ENCODE peak calls at places on chromosomes 16 and 17, in four cellular contexts. One of them, this sample, is unnamed.

GRCh38 chr17:11935734-11936406 is 61.4 kb downstream of the ZNF18 start:
- DNase-seq in keratinocyte: peak
- DNase-seq in tibial artery: no peak
- DNase-seq in CD4-positive, alpha-beta T cell: no peak
- DNase-seq in this sample: no peak

GRCh38 chr16:4865231-4865860 is 18.1 kb downstream of the UBN1 start:
- DNase-seq in tibial artery: no peak
- DNase-seq in keratinocyte: no peak
- DNase-seq in CD4-positive, alpha-beta T cell: no peak
- DNase-seq in this sample: no peak

GRCh38 chr17:17740627-17741237 is 59.5 kb downstream of the RAI1 start:
- DNase-seq in keratinocyte: no peak
- DNase-seq in CD4-positive, alpha-beta T cell: peak
- DNase-seq in tibial artery: no peak
- DNase-seq in this sample: no peak

GRCh38 chr16:70529051-70529777 is 5.6 kb downstream of the SF3B3 start:
- DNase-seq in tibial artery: no peak
- DNase-seq in CD4-positive, alpha-beta T cell: no peak
- DNase-seq in keratinocyte: no peak
- DNase-seq in this sample: no peak

GRCh38 chr16:1137604-1138003 is 15.3 kb upstream of the CACNA1H start:
- DNase-seq in keratinocyte: no peak
- DNase-seq in tibial artery: no peak
- DNase-seq in CD4-positive, alpha-beta T cell: no peak
- DNase-seq in this sample: no peak

GRCh38 chr17:74481621-74482020 is 15.2 kb downstream of the CD300A start:
- DNase-seq in keratinocyte: no peak
- DNase-seq in tibial artery: no peak
- DNase-seq in CD4-positive, alpha-beta T cell: no peak
- DNase-seq in this sample: no peak

GRCh38 chr17:65797809-65798208 is 236.4 kb upstream of the AXIN2 start:
- DNase-seq in keratinocyte: no peak
- DNase-seq in tibial artery: no peak
- DNase-seq in CD4-positive, alpha-beta T cell: no peak
- DNase-seq in this sample: no peak

GRCh38 chr17:1762906-1763829 is 1.3 kb downstream of the SERPINF1 start:
- DNase-seq in keratinocyte: no peak
- DNase-seq in CD4-positive, alpha-beta T cell: no peak
- DNase-seq in tibial artery: peak
- DNase-seq in this sample: no peak

GRCh38 chr16:4415538-4416199 is 727 bp downstream of the CORO7 start:
- DNase-seq in keratinocyte: no peak
- DNase-seq in tibial artery: peak
- DNase-seq in CD4-positive, alpha-beta T cell: peak
- DNase-seq in this sample: no peak

GRCh38 chr16:2026461-2027023 is at the start of gene NHERF2:
- DNase-seq in CD4-positive, alpha-beta T cell: peak
- DNase-seq in tibial artery: no peak
- DNase-seq in keratinocyte: no peak
- DNase-seq in this sample: no peak

GRCh38 chr16:66228791-66229190 is 137.7 kb upstream of the CDH5 start:
- DNase-seq in keratinocyte: no peak
- DNase-seq in tibial artery: peak
- DNase-seq in CD4-positive, alpha-beta T cell: no peak
- DNase-seq in this sample: no peak

GRCh38 chr16:72937916-72938315 is 110.0 kb downstream of the ZFHX3 start:
- DNase-seq in CD4-positive, alpha-beta T cell: no peak
- DNase-seq in tibial artery: no peak
- DNase-seq in keratinocyte: no peak
- DNase-seq in this sample: no peak

GRCh38 chr16:11639008-11639562 is 29.2 kb upstream of the SNN start:
- DNase-seq in tibial artery: no peak
- DNase-seq in CD4-positive, alpha-beta T cell: no peak
- DNase-seq in keratinocyte: no peak
- DNase-seq in this sample: no peak
- H3K27ac ChIP-seq in tibial artery: peak
- H3K27ac ChIP-seq in CD4-positive, alpha-beta T cell: no peak
- H3K27ac ChIP-seq in keratinocyte: no peak
- H3K27ac ChIP-seq in this sample: peak

DNA sequence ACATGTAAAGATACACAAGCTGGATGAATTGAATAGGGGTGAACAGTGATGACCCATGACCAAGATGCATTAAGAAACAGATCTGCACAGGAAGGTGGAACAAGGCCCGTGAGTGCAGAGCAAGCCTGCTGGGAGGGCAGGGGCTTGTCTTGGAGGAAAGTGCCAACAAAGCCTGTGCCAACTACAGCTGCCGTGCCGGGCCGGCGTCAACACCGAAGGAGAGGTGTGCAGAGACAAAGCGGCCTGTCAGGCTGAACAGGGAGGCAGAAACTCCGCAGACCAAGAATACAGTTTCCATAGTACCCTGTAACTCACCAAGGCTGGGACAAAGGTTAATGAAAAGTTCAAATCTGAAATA is 46.7 kb downstream of the ANKRD11 start:
- DNase-seq in tibial artery: no peak
- DNase-seq in keratinocyte: no peak
- DNase-seq in CD4-positive, alpha-beta T cell: no peak
- DNase-seq in this sample: no peak
- H3K27ac ChIP-seq in tibial artery: no peak
- H3K27ac ChIP-seq in keratinocyte: peak
- H3K27ac ChIP-seq in CD4-positive, alpha-beta T cell: no peak
- H3K27ac ChIP-seq in this sample: peak

DNA sequence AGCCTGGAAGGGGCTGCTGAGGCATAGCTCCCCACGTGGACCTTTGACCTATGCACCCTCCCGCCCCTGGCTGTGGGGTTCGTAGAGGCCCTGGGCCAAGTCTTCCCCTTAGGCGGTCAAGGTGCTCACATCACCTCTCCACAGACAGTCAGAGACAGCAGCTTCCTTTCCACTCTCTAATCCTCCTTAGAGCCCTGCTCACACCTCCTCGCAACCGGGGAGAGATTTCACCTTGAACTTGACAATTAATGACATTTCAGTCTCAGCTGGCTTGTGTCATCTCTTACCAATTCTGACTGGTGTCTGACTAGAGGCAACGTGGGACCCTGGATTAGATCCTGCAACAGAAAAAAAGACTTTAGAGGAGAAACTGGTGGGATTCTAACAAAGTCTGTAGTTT is 115.2 kb downstream of the MGAT5B start:
- DNase-seq in keratinocyte: no peak
- DNase-seq in tibial artery: no peak
- DNase-seq in CD4-positive, alpha-beta T cell: no peak
- DNase-seq in this sample: no peak
- H3K27ac ChIP-seq in keratinocyte: no peak
- H3K27ac ChIP-seq in tibial artery: no peak
- H3K27ac ChIP-seq in CD4-positive, alpha-beta T cell: no peak
- H3K27ac ChIP-seq in this sample: no peak

DNA sequence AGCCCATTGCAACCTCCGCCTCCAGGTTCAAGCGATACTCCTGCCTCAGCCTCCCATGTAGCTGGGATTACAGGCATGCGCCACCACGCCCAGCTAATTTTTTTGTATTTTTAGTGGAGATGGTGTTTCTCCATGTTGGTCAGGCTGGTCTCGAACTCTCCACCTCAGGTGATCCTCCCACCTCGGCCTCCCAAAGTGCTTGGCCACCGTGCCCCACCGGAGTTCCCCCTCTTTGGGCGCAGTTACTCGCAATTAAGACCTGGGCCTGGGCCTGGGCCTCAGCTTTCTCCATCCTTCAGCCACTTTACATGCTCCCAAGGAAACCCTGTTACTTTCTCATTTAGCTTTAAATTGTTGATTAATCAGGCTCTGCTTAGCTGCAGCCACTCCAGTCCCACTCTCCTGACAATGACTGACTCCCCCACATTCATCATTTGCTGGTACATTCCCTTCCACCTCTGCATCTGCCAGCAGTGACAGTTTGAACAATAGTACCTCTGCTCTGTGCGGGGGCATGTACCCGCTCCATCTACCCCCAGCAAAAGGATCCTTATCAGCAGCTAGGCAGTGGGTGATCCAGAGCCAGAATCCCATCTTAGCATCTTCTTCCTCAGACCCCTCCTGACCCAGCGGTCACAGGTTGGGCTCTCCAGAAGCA is 47.2 kb upstream of the SLC47A1 start:
- DNase-seq in tibial artery: peak
- DNase-seq in keratinocyte: no peak
- DNase-seq in CD4-positive, alpha-beta T cell: no peak
- DNase-seq in this sample: no peak
- H3K27ac ChIP-seq in tibial artery: peak
- H3K27ac ChIP-seq in keratinocyte: no peak
- H3K27ac ChIP-seq in CD4-positive, alpha-beta T cell: no peak
- H3K27ac ChIP-seq in this sample: no peak

GRCh38 chr16:50838885-50839284 is 97.0 kb downstream of the CYLD start:
- DNase-seq in keratinocyte: no peak
- DNase-seq in CD4-positive, alpha-beta T cell: no peak
- DNase-seq in tibial artery: no peak
- DNase-seq in this sample: no peak
- H3K27ac ChIP-seq in keratinocyte: no peak
- H3K27ac ChIP-seq in CD4-positive, alpha-beta T cell: no peak
- H3K27ac ChIP-seq in tibial artery: no peak
- H3K27ac ChIP-seq in this sample: no peak

GRCh38 chr17:50585346-50585745 is 24.8 kb downstream of the CACNA1G start:
- DNase-seq in CD4-positive, alpha-beta T cell: no peak
- DNase-seq in keratinocyte: no peak
- DNase-seq in tibial artery: no peak
- DNase-seq in this sample: no peak

GRCh38 chr17:50584749-50585148 is 24.2 kb downstream of the CACNA1G start:
- DNase-seq in tibial artery: no peak
- DNase-seq in CD4-positive, alpha-beta T cell: no peak
- DNase-seq in keratinocyte: no peak
- DNase-seq in this sample: no peak

GRCh38 chr17:50582741-50583140 is 22.2 kb downstream of the CACNA1G start:
- DNase-seq in keratinocyte: no peak
- DNase-seq in CD4-positive, alpha-beta T cell: no peak
- DNase-seq in tibial artery: no peak
- DNase-seq in this sample: no peak

GRCh38 chr17:50584116-50584515 is 23.6 kb downstream of the CACNA1G start:
- DNase-seq in tibial artery: no peak
- DNase-seq in keratinocyte: no peak
- DNase-seq in CD4-positive, alpha-beta T cell: no peak
- DNase-seq in this sample: no peak

DNA sequence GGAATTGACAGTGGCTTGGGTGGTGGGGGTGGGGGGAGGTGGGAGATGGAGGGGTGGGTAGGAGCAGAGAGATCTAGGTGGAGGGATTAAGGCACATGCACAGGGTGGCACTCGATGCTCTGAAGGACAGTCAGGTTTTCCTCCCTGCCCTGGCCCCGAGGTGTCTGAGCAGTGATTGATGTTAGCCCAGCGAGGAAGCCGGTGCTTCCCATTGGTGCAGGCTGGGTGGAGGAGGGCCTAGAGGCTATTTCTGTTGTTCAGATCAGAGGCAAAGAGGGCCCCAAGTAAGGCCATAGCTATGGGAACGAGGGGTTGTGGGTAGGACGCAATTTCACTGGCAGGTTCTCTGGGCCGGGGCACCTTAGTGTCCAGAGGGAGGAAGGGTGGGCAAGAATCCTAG is 23.1 kb downstream of the CACNA1G start:
- DNase-seq in keratinocyte: no peak
- DNase-seq in CD4-positive, alpha-beta T cell: no peak
- DNase-seq in tibial artery: no peak
- DNase-seq in this sample: no peak
- H3K27ac ChIP-seq in keratinocyte: no peak
- H3K27ac ChIP-seq in CD4-positive, alpha-beta T cell: no peak
- H3K27ac ChIP-seq in tibial artery: no peak
- H3K27ac ChIP-seq in this sample: no peak

This sample was measured in epithelial cell of prostate.